ENCODE peak calls at places on chromosomes 11 and 22, in five cellular contexts. U is prostate gland, I is suprapubic skin, Z is HL-60, B is Panc1. T is an unnamed sample.

GRCh38 chr11:62315416-62315815 is 16.5 kb upstream of the SCGB1D4 start:
- DNase-seq in U (no peak), I (no peak), Z (no peak), B (no peak), T (no peak)

GRCh38 chr11:102427068-102427467 is 25.5 kb downstream of the TMEM123 start:
- DNase-seq in U (no peak), I (no peak), Z (no peak), B (no peak), T (no peak)

GRCh38 chr22:27306771-27307170 is 494.8 kb downstream of the MN1 start:
- DNase-seq in U (no peak), I (no peak), Z (no peak), B (no peak), T (no peak)

GRCh38 chr11:43268161-43268560 is 43.6 kb upstream of the API5 start:
- DNase-seq in U (no peak), I (no peak), Z (no peak), B (no peak), T (no peak)

GRCh38 chr11:12717851-12718291 is 43.6 kb downstream of the TEAD1 start:
- DNase-seq in U (no peak), I (no peak), Z (no peak), B (no peak), T (no peak)

GRCh38 chr11:70630068-70630467 is 231.7 kb downstream of the CTTN start:
- DNase-seq in U (no peak), I (no peak), Z (no peak), B (no peak), T (no peak)

GRCh38 chr11:63769719-63770443 is 1.3 kb upstream of the ZFTA start:
- DNase-seq in U (no peak), I (no peak), Z (no peak), B (no peak), T (peak)

GRCh38 chr11:1821562-1821961 is 13.2 kb upstream of the SYT8 start:
- DNase-seq in U (no peak), I (no peak), Z (no peak), B (no peak), T (no peak)

GRCh38 chr11:70206977-70207376 is 3.9 kb downstream of the FADD start:
- DNase-seq in U (no peak), I (no peak), Z (no peak), B (no peak), T (no peak)

DNA sequence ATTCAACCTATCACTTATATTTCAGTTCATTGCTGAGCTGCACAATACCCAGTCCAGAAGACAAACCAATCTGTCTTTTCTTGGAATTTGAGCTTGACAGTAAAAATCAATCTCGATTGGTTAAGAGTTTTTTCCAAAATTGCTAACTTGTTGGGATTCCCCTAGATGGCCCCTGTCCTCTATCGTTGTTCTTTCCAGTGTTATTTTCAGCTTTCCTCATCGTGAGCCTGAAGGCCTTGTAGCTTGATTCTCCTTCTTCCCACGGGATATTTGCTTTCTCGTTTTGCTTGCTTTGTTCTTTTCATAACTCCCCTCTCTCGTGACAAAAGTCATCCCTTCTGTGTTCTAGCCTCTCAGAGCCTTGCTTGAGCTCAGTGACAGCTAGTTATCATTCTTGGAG is 3.1 kb downstream of the OR8B8 start:
- DNase-seq in U (no peak), I (no peak), Z (no peak), B (no peak), T (no peak)
- TF ChIP-seq CTCF in U (no peak), I (no peak), Z (no peak), B (no peak), T (no peak)

DNA sequence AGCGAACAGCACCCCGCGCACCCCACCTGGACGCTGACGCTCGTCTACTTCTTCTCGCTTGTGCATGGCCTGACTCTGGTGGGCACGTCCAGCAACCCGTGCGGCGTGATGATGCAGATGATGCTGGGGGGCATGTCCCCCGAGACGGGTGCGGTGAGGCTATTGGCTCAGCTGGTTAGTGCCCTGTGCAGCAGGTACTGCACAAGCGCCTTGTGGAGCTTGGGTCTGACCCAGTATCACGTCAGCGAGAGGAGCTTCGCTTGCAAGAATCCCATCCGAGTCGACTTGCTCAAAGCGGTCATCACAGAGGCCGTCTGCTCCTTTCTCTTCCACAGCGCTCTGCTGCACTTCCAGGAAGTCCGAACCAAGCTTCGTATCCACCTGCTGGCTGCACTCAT is 440 bp downstream of the AQP11 start:
- DNase-seq in U (peak), I (peak), Z (no peak), B (peak), T (peak)
- TF ChIP-seq POLR2AphosphoS5 in U (no peak), I (no peak), Z (no peak), B (no peak), T (peak)

GRCh38 chr11:41963406-41963805 is 504.0 kb upstream of the LRRC4C start:
- DNase-seq in U (no peak), I (no peak), Z (no peak), B (no peak), T (no peak)
- TF ChIP-seq CTCF in U (no peak), I (no peak), Z (no peak), B (no peak), T (no peak)

DNA sequence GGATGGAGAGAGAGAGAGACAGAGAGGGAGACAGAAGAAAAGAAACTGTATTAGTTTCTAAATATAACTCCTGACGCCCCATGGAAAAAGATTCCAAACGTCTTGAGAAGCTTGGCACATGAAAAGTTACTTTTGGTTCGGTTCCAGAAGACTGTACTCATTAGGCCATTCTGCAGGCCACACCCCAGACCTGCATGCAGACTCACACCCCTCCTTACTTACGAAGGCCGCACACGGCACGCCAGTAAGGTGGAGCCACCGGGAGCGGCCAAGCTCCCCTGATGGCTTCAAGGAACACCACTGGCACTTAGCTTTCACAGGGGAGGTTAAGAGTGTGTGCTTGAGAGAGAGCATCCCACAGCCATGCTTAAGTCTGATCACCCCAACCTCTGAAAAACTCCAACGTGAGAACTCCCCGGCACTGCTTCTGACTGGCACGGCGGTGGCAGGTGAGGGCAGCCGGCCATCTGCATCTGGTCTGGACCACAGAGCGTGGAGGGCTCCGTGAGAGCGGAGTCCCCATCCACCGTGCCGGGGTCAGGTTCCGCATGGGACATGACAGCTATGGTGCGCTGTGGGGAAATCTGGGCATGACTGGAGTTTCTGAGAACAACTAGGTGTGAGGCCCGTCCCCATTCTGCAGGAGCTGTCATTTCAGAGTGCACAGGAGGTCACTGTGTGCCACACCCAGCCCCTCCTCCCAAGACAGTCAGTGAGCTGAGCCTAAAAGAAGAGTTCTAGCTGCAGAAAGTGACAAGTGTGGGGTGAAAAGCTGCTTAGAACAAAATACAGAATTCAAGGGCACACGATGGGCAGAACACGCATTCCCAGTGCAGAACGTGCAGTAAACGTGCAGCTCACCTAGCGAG is 62.4 kb downstream of the MYH9 start:
- DNase-seq in U (peak), I (no peak), Z (no peak), B (no peak), T (peak)
- TF ChIP-seq POLR2AphosphoS5 in U (peak), I (no peak), Z (no peak), B (no peak), T (peak)

DNA sequence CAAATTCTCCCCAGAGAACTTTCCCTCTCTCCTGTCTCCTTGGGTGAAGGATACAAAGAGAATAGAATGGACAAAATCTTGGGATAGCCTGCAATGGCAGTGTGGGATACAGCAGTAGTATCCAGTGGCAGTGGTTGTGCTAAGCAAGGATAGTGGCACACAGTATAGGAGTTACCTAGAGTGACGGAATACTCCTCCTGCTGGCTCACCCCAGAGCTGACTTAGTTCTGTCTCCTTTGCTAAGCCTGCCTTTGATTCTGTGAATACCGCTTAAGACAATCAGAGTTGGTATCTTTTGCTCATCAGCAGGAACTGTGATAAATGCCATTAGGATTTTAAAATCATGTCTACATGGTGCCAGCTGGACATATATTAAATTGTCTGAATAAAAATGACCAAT is 404.3 kb downstream of the JRKL start:
- DNase-seq in U (no peak), I (no peak), Z (no peak), B (no peak), T (no peak)
- TF ChIP-seq CTCF in U (no peak), I (no peak), Z (no peak), B (no peak), T (no peak)

DNA sequence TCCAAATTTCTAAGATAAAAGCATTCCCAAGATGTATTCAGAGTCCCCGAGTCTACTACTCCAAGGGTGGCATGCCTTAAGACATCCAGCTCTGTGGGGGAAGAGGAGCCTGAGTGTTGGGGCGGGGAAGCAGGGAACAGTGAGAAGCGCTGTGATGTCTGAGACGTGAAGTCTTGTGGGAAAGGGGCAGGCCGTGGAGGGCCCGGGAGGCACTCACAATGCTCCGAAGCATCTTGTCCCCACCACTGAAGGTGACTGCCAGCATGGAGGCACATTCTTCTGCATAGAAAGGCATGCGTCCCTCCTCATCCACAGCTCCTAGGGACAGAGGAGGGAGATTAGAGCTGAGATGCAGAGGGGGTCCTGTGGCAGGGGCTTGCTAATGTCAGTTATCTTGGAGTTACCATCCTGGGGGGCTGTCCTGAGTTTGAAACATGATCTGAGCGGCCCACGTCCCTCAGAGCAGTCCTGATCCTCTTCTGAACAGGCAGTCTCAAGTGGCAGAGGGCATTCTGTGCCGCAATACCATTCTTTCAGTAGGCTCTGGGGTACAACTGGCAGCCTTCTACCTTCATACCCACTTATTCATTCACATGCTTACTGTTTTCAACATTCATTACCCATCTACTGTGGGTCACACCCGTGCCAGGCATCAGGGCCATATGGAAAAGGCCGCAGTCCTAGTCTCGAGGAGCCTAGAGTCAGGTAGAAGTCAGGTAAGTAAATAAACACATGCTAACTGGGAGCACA is 8.7 kb downstream of the PCSK7 start:
- DNase-seq in U (no peak), I (peak), Z (no peak), B (no peak), T (peak)
- TF ChIP-seq POLR2AphosphoS5 in U (no peak), I (no peak), Z (no peak), B (no peak), T (no peak)

GRCh38 chr22:38923463-38924196 is 33.8 kb upstream of the APOBEC3A start:
- DNase-seq in U (peak), I (peak), Z (no peak), B (peak), T (peak)
- TF ChIP-seq CTCF in U (no peak), I (no peak), Z (no peak), B (peak), T (no peak)

DNA sequence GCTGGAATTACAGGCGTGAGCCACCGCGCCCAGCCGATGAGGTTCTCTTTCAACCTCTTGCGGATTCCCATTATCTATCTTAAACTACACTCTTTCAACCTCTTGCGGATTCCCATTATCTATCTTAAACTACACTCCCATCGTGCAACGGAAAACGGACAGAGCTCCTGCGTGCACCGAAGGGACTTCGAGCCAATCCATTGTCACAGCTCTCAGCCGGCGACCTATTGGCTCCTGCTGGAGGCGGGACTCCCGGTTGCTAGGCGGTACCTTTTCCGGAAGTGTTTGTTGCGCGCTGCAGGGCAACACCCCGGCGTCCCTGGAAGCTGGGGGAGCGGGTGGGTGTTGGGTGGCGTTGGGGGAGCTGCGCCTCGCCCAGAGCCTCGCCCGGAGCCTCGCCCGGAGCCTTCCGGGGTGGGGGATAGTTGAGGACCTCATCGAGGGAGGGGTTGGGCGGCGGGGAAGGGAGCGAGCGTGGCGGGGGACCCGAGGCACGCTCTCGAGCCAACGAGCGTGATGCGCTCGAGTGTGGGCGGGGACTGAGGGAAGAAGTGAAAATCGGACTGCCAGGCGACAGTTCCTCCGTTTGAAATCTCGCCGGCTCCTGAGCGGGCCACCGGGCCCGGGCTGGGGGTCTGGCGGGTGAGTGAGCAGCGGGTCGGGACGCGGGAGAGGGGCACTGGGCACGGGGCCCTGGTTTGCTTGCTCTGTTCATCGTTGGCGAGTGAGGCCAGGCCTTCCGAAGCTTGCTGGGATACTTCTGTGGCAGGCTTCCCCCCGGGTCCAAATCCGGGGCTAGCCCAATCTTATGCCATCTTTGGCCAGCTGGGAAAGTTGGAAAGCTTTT is at the start of gene CEP164:
- DNase-seq in U (peak), I (peak), Z (peak), B (peak), T (peak)
- TF ChIP-seq POLR2AphosphoS5 in U (peak), I (no peak), Z (peak), B (peak), T (peak)

DNA sequence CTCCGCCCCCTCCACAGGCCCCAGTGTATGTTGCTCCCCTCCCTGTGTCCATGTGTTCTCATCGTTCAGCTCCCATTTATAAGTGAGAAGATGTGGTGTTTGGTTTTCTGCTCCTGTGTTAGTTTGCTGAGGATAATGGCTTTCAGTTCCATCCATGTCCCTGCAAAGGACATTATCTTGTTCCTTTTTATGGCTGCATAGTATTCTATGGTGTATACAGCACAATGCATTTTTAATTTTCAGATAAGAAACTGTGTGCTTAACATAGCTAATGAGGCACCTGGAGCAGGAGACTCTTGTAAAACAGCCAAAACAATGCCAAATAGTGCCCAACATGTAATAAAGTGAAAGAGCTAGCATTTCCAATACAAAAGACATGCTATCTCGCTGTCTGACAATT is 21.8 kb downstream of the ALG9 start:
- DNase-seq in U (no peak), I (no peak), Z (no peak), B (no peak), T (no peak)
- TF ChIP-seq CTCF in U (no peak), I (no peak), Z (no peak), B (no peak), T (no peak)

T was measured in sigmoid colon.